ENCODE peak calls at places on chromosomes 6 and 20, in ten cellular contexts. X is GM20000, E is astrocyte, W is WTC11, R is right lobe of liver, D is HL-60, N is lung, V is neural crest cell, Z is astrocyte of the spinal cord, B is activated B cell treated with CpG ODN at 0.5 μM for 24 hours. G is an unnamed sample.

GRCh38 chr20:41837669-41838224 is 219.6 kb upstream of the CHD6 start:
- DNase-seq in E (no peak), N (no peak), R (no peak), X (no peak), B (no peak), D (no peak), V (no peak), W (no peak), Z (no peak), G (no peak)

GRCh38 chr20:11544029-11544678 is 373.5 kb upstream of the BTBD3 start:
- DNase-seq in V (peak), W (no peak), D (peak), Z (peak), B (no peak), R (no peak), N (no peak), X (peak), E (peak), G (peak)

GRCh38 chr20:62694868-62695267 is 13.8 kb upstream of the NTSR1 start:
- DNase-seq in B (no peak), D (no peak), Z (no peak), X (no peak), E (no peak), W (no peak), N (no peak), R (no peak), V (no peak), G (no peak)

GRCh38 chr20:35232575-35232974 is 6.1 kb downstream of the MMP24 start:
- DNase-seq in N (no peak), V (no peak), W (no peak), Z (peak), B (no peak), R (no peak), E (peak), X (no peak), D (no peak), G (no peak)

GRCh38 chr6:13378669-13379590 is 50.6 kb upstream of the TBC1D7 start:
- DNase-seq in X (no peak), W (peak), B (no peak), R (no peak), D (no peak), N (no peak), Z (no peak), E (no peak), V (no peak), G (peak)

GRCh38 chr6:146287691-146288369 is 255.8 kb upstream of the RAB32 start:
- DNase-seq in D (no peak), N (no peak), X (no peak), V (no peak), R (no peak), Z (peak), E (peak), B (no peak), W (no peak), G (no peak)

GRCh38 chr6:41156771-41157170 is 2.6 kb upstream of the TREML1 start:
- DNase-seq in V (no peak), N (no peak), W (no peak), R (no peak), D (no peak), B (no peak), E (no peak), X (no peak), Z (no peak), G (no peak)

GRCh38 chr6:145669627-145670034 is 65.7 kb downstream of the EPM2A start:
- DNase-seq in W (no peak), Z (peak), R (no peak), X (no peak), B (no peak), V (no peak), D (no peak), E (peak), N (no peak), G (no peak)

GRCh38 chr20:34709836-34710567 is 5.9 kb downstream of the TP53INP2 start:
- DNase-seq in D (no peak), V (peak), N (peak), Z (peak), E (peak), R (peak), X (peak), W (peak), B (no peak), G (peak)

DNA sequence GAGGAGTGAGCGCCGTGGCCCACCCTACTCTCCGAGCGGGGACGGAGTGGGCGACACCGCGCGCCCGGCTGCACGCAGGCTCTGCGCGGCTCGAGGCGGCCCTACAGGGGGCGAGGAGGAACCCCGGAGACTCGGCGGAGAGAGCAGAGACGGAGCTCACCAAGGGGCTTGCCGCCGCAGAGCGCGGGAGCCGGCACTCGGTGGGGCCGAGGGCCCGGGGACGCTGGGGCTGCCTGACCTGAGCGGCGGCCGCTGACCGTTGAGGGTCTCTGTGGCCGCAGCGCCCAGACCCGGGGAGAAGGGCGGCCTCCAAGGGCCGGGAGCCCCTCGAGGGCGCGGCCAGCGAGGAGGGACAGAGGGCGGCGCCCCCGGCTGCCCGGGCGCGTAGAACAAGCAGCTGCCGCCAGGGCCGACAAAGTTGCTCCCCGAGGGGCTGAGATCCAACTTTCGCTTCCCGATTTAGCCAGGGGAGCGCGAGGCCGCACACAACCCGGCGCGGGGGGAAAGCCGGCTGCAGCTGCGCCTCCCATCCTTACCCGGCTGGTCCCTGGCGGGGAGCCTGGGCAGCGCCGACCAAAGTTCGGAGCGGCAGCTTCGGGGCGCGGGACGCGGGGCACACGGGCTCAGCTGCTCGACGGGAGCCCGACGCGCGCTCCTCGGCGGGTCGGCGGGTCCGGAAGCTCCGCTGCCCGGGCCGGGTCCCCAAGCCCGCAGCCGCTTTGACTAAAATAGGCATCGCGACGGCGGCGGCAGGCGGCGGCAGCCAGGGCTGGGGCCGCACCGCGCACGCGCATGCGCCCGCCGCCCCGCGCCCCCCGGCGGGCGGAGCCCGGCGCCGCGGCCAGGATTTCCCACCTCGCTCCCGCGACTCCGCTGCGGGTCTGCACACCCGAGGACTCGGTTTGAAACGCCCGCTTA is 43.1 kb downstream of the POPDC3 start:
- DNase-seq in Z (peak), V (peak), X (peak), W (peak), E (peak), R (peak), N (peak), D (peak), B (peak), G (peak)
- TF ChIP-seq CTCF in Z (no peak), V (peak), X (no peak), W (no peak), E (no peak), R (no peak), N (no peak), D (no peak), B (no peak), G (no peak)

GRCh38 chr6:106692823-106693216 is 63.4 kb downstream of the QRSL1 start:
- DNase-seq in V (no peak), N (no peak), W (no peak), Z (no peak), E (no peak), R (no peak), B (no peak), X (no peak), D (no peak), G (no peak)

GRCh38 chr6:106692112-106692822 is 62.9 kb downstream of the QRSL1 start:
- DNase-seq in V (no peak), B (no peak), Z (peak), R (peak), W (peak), D (no peak), N (no peak), X (no peak), E (peak), G (peak)

GRCh38 chr6:106685833-106686232 is 56.5 kb downstream of the QRSL1 start:
- DNase-seq in X (no peak), Z (peak), D (no peak), E (peak), R (no peak), B (no peak), V (no peak), W (no peak), N (no peak), G (no peak)

GRCh38 chr6:106684011-106684410 is 54.6 kb downstream of the QRSL1 start:
- DNase-seq in E (no peak), D (no peak), Z (no peak), W (no peak), V (no peak), N (no peak), R (no peak), B (no peak), X (no peak), G (no peak)

DNA sequence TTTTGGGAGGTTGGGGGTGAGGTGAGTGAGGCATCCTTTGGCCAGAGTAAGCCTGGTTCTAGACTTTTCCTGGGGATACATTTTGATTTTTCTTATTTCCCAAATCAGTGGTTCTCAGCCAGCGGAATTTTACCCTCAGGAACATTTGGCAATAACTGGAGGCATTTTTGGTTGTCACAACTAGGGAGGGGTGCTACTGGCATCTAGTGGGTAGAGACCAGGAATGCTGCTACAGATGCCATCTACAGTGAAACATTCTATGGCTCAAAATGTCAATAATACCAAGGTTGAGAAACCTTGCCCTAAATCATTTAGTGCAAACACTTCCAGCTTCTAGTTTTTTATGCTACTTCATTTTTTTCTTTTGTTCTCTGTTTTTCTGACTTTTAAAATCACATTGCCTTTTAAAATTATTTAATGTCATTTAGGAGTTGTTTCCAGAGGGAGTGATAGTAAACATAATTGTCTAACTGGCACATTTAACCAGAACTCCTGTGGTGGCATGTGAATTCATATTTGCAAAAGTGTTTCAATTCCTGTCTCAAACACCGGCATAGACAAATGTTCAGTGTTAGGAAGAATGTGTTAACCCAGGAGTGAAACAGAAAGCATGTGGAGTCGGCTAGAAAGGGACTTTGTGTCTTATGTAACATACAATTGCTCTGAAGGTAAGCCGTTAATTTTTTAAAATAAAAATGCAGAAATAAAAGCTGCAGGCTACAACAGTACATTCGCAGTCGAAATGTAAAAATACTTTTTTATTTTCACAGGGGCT is 59.0 kb downstream of the QRSL1 start:
- DNase-seq in B (no peak), E (no peak), V (no peak), D (no peak), R (peak), X (no peak), N (no peak), Z (no peak), W (no peak), G (no peak)
- TF ChIP-seq CTCF in B (no peak), E (no peak), V (no peak), D (no peak), R (peak), X (no peak), N (no peak), Z (no peak), W (no peak), G (peak)

DNA sequence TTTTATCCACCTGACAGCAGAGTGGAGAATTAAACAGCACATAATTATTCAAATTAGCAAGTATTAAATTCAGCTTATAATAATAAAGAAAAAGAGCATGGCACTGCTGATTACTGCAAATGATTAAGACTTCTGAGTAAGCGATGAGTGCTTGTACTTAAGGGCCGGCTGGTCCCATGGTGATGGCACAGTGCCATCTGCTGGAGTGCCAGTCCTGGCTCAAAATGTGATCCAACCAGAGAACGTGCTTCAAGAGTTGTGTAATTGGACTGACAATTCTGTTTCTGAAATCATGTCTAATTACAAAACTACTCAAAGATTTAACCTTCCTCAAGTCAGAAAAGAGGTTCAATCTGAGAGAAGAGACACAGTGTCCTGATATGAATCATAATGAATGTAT is 181.6 kb upstream of the RGS17 start:
- DNase-seq in N (peak), W (peak), X (peak), E (peak), V (peak), D (peak), Z (peak), R (no peak), B (no peak), G (peak)
- TF ChIP-seq CTCF in N (no peak), W (no peak), X (peak), E (peak), V (peak), D (peak), Z (peak), R (peak), B (no peak), G (peak)

DNA sequence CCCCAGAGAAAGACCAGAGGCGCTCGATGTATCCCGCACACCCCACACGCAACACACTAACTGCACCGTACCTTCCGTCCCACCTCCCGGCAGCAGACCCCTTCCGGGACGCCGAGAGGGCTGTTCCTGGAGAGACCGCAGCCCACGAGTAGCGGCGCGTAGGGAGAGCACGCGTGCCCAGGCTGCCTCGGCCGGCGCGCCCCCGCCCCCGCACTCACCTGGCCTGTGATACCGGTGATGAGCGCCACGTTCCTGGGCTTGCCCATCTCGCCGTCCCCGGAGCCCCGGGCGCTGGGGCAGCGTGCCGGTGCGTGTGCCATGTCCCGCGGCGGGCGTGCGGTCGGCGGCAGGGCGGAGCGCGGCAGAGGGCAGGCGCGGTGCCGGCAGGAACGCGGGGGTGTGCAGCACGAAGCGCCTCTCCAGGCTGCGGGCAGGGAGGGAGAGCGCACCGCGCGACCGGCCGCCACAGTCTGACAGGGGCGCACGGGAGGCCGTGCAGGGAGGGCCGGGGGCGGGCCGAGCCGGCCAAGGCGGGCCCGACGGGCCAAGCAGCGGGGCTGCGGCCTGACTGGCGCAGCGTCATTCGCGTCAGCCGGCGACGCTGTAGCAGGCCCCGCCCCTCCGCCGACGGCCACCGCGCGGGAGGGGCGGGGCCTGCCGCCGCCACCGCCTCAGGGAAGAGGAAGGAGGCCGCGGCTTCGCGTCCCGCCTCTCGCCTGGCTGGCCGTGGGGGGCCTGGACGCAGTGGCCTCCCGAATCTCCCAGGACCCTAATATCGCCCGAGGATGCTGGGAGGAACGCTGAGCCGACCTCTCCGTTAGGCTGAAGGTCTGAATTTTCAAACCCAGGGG is at the start of gene GMDS:
- DNase-seq in W (peak), X (peak), E (peak), N (peak), Z (peak), V (peak), D (peak), B (peak), R (peak), G (peak)
- TF ChIP-seq CTCF in W (no peak), X (no peak), E (no peak), N (no peak), Z (no peak), V (no peak), D (no peak), B (no peak), R (peak), G (no peak)